ENCODE peak calls at places on chromosomes 3 and 15, in nine cellular contexts. T is progenitor cell of endocrine pancreas; R is anterior cingulate cortex; B is activated naive CD8-positive, alpha-beta T cell treated with anti-CD3 and anti-CD28 coated beads, Interleukin-2, amount 50 U/mL, for 24 hours; Q is T-cell; Y is globus pallidus; N is NCI-H1092 treated with DMSO at 0.1 percent for 48 hours; A is NCI-H524; E is NCI-H69. Z is an unnamed sample.

GRCh38 chr3:188476930-188477329 is 323.0 kb downstream of the LPP start:
- DNase-seq in N (no peak), A (peak), T (no peak), B (no peak), Q (no peak), E (no peak), Y (no peak), R (no peak), Z (no peak)

GRCh38 chr15:39331584-39331983 is 249.3 kb upstream of the THBS1 start:
- DNase-seq in A (no peak), R (no peak), Y (no peak), E (no peak), Q (no peak), N (no peak), T (no peak), B (no peak), Z (no peak)

GRCh38 chr3:113040231-113040630 is 49.4 kb downstream of the GTPBP8 start:
- DNase-seq in B (no peak), Y (no peak), R (no peak), A (no peak), Q (no peak), N (no peak), T (no peak), E (no peak), Z (no peak)

GRCh38 chr15:90062023-90062728 is 40.1 kb downstream of the IDH2 start:
- DNase-seq in Q (peak), A (no peak), B (peak), N (peak), E (peak), R (no peak), Y (peak), T (no peak), Z (no peak)

GRCh38 chr3:143234521-143234920 is 115.0 kb downstream of the CHST2 start:
- DNase-seq in A (no peak), Y (no peak), N (no peak), B (no peak), Q (no peak), R (no peak), T (no peak), E (no peak), Z (no peak)

GRCh38 chr3:158725348-158725966 is 6.8 kb downstream of the RARRES1 start:
- DNase-seq in Y (no peak), T (no peak), E (no peak), R (no peak), A (no peak), B (no peak), Q (no peak), N (no peak), Z (no peak)

GRCh38 chr3:124839896-124840295 is 47.3 kb downstream of the ITGB5 start:
- DNase-seq in Y (no peak), A (peak), N (no peak), E (no peak), R (no peak), B (no peak), Q (no peak), T (no peak), Z (no peak)

GRCh38 chr15:75058127-75058905 is 34.9 kb downstream of the PPCDC start:
- DNase-seq in A (no peak), Q (no peak), R (no peak), B (no peak), Y (no peak), T (no peak), E (no peak), N (no peak), Z (no peak)